ENCODE peak calls at places on chromosomes 16 and 17, in six cellular contexts. U, I, Y, M, C and E are unnamed samples.

GRCh38 chr17:74309902-74310301 is 16.1 kb upstream of the KIF19 start:
- DNase-seq in U (no peak), I (no peak), Y (no peak), M (no peak), C (no peak), E (no peak)

GRCh38 chr16:73949574-73950348 is 346.9 kb upstream of the PSMD7 start:
- DNase-seq in U (peak), I (peak), Y (no peak), M (no peak), C (no peak), E (no peak)

GRCh38 chr17:57276621-57277020 is 20.3 kb downstream of the MSI2 start:
- DNase-seq in U (no peak), I (no peak), Y (no peak), M (no peak), C (no peak), E (no peak)

GRCh38 chr17:39001703-39002637 is 34.8 kb upstream of the FBXO47 start:
- DNase-seq in U (peak), I (no peak), Y (no peak), M (peak), C (no peak), E (no peak)

GRCh38 chr17:64056269-64057005 is 36.0 kb upstream of the ICAM2 start:
- DNase-seq in U (no peak), I (no peak), Y (peak), M (no peak), C (no peak), E (no peak)

GRCh38 chr17:58329035-58329807 is 626 bp upstream of the TSPOAP1 start:
- DNase-seq in U (no peak), I (no peak), Y (peak), M (peak), C (no peak), E (peak)

GRCh38 chr16:84650062-84650991 is 2.0 kb downstream of the KLHL36 start:
- DNase-seq in U (peak), I (no peak), Y (no peak), M (no peak), C (no peak), E (no peak)

GRCh38 chr17:5837055-5837491 is 233.1 kb upstream of the WSCD1 start:
- DNase-seq in U (peak), I (no peak), Y (no peak), M (no peak), C (no peak), E (no peak)

GRCh38 chr16:71709231-71709781 is 15.2 kb downstream of the PHLPP2 start:
- DNase-seq in U (peak), I (no peak), Y (no peak), M (no peak), C (no peak), E (no peak)